ENCODE peak calls at places on chromosomes 2 and 18, in nine cellular contexts. H is fibroblast of lung, L is lung, D is sigmoid colon, T is H9, I is Panc1, W is psoas muscle, K is mesendoderm, C is hepatocyte. E is an unnamed sample. For H3K27me3, the result is how much of the 10 kb centered on the place peaks cover.

GRCh38 chr2:197196737-197197136 is 113.8 kb downstream of the ANKRD44 start:
- DNase-seq in K (peak), L (no peak), D (no peak), W (no peak), H (no peak), C (no peak), I (no peak), T (no peak), E (no peak)

GRCh38 chr2:124241-124880 is 78.1 kb upstream of the FAM110C start:
- DNase-seq in L (no peak), K (peak), D (no peak), W (no peak), H (no peak), I (no peak), T (no peak), C (no peak), E (no peak)

GRCh38 chr2:9258501-9258900 is 51.9 kb downstream of the ASAP2 start:
- DNase-seq in K (no peak), L (no peak), C (no peak), W (no peak), T (no peak), H (no peak), I (no peak), D (no peak), E (no peak)

GRCh38 chr2:12430036-12430795 is 286.5 kb upstream of the TRIB2 start:
- DNase-seq in I (no peak), K (no peak), D (no peak), L (no peak), C (no peak), W (no peak), H (peak), T (no peak), E (no peak)

GRCh38 chr18:55079481-55080350 is 120.5 kb upstream of the CCDC68 start:
- DNase-seq in C (no peak), L (no peak), I (no peak), D (no peak), H (peak), K (no peak), W (peak), T (no peak), E (no peak)

GRCh38 chr2:128275498-128276045 is 43.1 kb downstream of the HS6ST1 start:
- DNase-seq in I (no peak), H (no peak), C (peak), D (peak), L (no peak), W (peak), T (peak), K (no peak), E (no peak)

GRCh38 chr2:80166457-80166856 is 138.1 kb downstream of the LRRTM1 start:
- DNase-seq in W (no peak), L (no peak), T (no peak), I (no peak), K (no peak), H (no peak), C (no peak), D (no peak), E (no peak)

GRCh38 chr2:237892936-237893595 is 33.6 kb downstream of the RAMP1 start:
- DNase-seq in D (peak), W (no peak), I (no peak), C (no peak), L (no peak), T (no peak), H (no peak), K (no peak), E (no peak)

GRCh38 chr2:239732666-239733010 is 292.5 kb downstream of the NDUFA10 start:
- DNase-seq in H (no peak), C (no peak), W (peak), I (no peak), L (no peak), T (no peak), K (no peak), D (peak), E (no peak)

GRCh38 chr2:227460079-227460485 is 11.9 kb upstream of the AGFG1 start:
- DNase-seq in D (no peak), K (no peak), T (no peak), L (no peak), W (no peak), C (no peak), I (no peak), H (peak), E (no peak)

GRCh38 chr2:109374548-109375130 is 239.1 kb downstream of the SEPTIN10 start:
- DNase-seq in L (no peak), T (peak), D (peak), I (no peak), H (no peak), C (no peak), W (no peak), K (no peak), E (no peak)

GRCh38 chr2:225131898-225132297 is 89.6 kb upstream of the DOCK10 start:
- DNase-seq in K (no peak), I (no peak), W (no peak), T (no peak), C (no peak), H (no peak), L (no peak), D (no peak), E (no peak)

GRCh38 chr18:26040051-26040656 is 50.3 kb downstream of the SS18 start:
- DNase-seq in H (no peak), D (no peak), L (no peak), I (no peak), T (no peak), C (no peak), K (no peak), W (no peak), E (no peak)

GRCh38 chr18:616380-616995 is 19.7 kb downstream of the CLUL1 start:
- DNase-seq in C (peak), T (no peak), K (peak), D (no peak), I (no peak), W (no peak), H (peak), L (no peak), E (no peak)

GRCh38 chr18:75211002-75211621 is 515 bp downstream of the TSHZ1 start:
- DNase-seq in C (peak), T (no peak), K (peak), L (no peak), D (no peak), H (no peak), W (peak), I (no peak), E (no peak)

GRCh38 chr18:11504962-11505361 is 104.4 kb upstream of the SLC35G4 start:
- DNase-seq in C (no peak), D (no peak), K (no peak), I (no peak), T (no peak), W (no peak), L (no peak), H (no peak), E (no peak)

GRCh38 chr2:54599914-54600313 is 123.5 kb upstream of the EML6 start:
- DNase-seq in I (no peak), T (no peak), C (no peak), K (no peak), W (peak), H (peak), D (peak), L (peak), E (no peak)

GRCh38 chr2:42171396-42171971 is 2.3 kb downstream of the EML4 start:
- DNase-seq in T (no peak), W (no peak), K (peak), H (peak), D (no peak), C (no peak), I (no peak), L (no peak), E (no peak)

GRCh38 chr18:58484989-58485962 is 143.6 kb downstream of the ALPK2 start:
- DNase-seq in C (peak), K (peak), T (peak), I (no peak), W (no peak), H (no peak), L (no peak), D (peak), E (peak)

GRCh38 chr2:62456721-62457539 is 49.1 kb downstream of the TMEM17 start:
- DNase-seq in W (peak), L (peak), D (peak), K (peak), C (peak), T (peak), H (peak), I (peak), E (peak)

GRCh38 chr2:208280933-208281332 is 14.9 kb downstream of the PIKFYVE start:
- DNase-seq in C (no peak), T (no peak), H (peak), D (no peak), K (no peak), L (no peak), W (no peak), I (no peak), E (no peak)

GRCh38 chr2:226611944-226612318 is 187.7 kb downstream of the IRS1 start:
- DNase-seq in H (peak), C (no peak), D (no peak), T (no peak), I (no peak), W (no peak), L (no peak), K (no peak), E (no peak)

GRCh38 chr2:171862501-171862900 is 31.5 kb downstream of the SLC25A12 start:
- DNase-seq in L (no peak), D (no peak), K (no peak), I (no peak), H (no peak), C (no peak), T (no peak), W (no peak), E (no peak)

GRCh38 chr2:75146903-75147332 is 52.4 kb downstream of the TACR1 start:
- DNase-seq in T (no peak), W (no peak), I (no peak), C (no peak), H (peak), K (no peak), L (peak), D (no peak), E (no peak)

GRCh38 chr2:45259144-45259543 is 249.9 kb upstream of the SIX2 start:
- DNase-seq in K (peak), D (no peak), C (no peak), T (no peak), H (no peak), L (peak), I (no peak), W (no peak), E (no peak)

GRCh38 chr2:187566712-187567111 is 12.5 kb upstream of the TFPI start:
- DNase-seq in K (no peak), L (no peak), T (no peak), H (no peak), I (no peak), D (no peak), W (no peak), C (no peak), E (no peak)

DNA sequence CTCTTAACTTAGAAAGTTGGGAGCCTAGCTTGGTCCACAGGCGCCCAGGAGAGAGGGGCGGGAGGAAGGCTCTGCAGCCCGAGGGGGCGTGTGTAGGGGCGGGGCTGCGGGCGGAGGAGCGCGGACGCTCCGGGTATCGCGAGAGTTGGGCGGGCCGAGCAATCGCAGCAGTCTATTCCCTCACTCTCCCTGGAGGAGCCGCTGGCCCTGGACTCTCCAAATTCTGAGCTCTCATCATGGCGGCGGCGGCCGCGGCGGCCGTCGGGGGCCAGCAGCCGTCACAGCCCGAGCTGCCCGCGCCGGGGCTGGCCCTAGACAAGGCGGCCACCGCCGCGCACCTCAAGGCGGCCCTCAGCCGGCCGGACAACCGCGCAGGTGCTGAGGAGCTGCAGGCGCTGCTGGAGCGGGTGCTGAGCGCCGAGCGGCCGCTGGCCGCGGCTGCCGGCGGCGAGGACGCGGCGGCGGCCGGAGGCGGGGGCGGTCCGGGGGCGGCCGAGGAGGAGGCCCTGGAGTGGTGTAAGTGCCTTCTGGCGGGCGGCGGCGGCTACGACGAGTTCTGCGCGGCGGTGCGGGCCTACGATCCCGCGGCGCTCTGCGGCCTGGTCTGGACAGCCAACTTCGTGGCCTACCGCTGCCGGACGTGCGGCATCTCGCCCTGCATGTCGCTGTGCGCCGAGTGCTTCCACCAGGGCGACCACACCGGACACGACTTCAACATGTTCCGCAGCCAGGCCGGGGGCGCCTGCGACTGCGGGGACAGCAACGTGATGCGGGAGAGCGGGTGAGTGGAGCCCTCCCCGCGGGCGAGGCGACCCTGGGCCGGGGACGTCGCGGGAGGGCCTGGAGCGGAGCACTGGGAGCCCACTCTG is at the start of gene UBR3:
- DNase-seq in T (peak), D (peak), H (peak), I (peak), W (peak), K (peak), L (peak), C (peak), E (peak)
- H3K27ac ChIP-seq in T (no peak), D (peak), H (peak), I (peak), W (peak), K (peak), L (peak), C (peak), E (peak)

GRCh38 chr18:13220326-13220991 is 1.9 kb downstream of the LDLRAD4 start:
- DNase-seq in K (no peak), H (peak), D (no peak), I (no peak), W (no peak), T (no peak), L (no peak), C (peak), E (no peak)
- H3K27me3 ChIP-seq in K (under half), H (under half), D (under half), I (under half), W (under half), T (under half), L (under half), C (under half), E (under half)

DNA sequence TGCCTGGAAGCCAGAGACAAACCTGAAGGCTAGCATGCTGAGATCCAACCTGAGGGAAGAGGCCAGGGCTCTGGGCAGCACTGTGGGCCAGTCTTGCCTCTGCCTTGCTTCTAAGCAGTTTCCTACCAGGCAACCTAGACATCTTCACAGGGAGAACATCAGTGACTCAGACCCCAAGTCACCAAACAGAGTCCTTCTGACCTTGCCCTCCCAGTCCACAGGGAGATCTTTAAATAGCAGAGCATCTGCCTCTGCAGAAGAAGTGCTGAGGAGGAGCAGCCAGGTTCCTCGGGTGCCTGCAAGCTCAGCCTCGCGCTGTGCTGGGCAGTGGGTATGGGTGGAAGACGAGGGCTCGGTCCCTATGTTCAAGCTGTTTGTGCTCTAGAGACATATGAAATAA is 66.7 kb downstream of the BOLA3 start:
- DNase-seq in D (no peak), T (no peak), C (no peak), W (no peak), K (no peak), H (no peak), L (no peak), I (no peak), E (no peak)
- H3K27ac ChIP-seq in D (no peak), T (no peak), C (no peak), W (no peak), K (no peak), H (no peak), L (no peak), I (no peak), E (no peak)

DNA sequence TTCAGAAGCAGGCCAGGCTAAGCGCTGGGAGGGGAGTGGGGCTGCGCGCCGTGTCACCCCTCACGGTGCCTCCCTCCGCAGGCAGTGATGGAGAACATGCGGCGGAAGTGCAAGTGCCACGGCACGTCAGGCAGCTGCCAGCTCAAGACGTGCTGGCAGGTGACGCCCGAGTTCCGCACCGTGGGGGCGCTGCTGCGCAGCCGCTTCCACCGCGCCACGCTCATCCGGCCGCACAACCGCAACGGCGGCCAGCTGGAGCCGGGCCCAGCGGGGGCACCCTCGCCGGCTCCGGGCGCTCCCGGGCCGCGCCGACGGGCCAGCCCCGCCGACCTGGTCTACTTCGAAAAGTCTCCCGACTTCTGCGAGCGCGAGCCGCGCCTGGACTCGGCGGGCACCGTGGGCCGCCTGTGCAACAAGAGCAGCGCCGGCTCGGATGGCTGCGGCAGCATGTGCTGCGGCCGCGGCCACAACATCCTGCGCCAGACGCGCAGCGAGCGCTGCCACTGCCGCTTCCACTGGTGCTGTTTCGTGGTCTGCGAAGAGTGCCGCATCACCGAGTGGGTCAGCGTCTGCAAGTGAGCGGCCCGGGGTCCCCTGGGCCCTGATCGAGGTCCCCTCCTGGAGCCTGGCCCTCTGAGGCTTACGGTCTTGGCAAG is 12.2 kb downstream of the WNT10A start:
- DNase-seq in K (peak), H (peak), L (peak), T (peak), D (no peak), C (peak), W (peak), I (no peak), E (peak)
- H3K27me3 ChIP-seq in K (half or more), H (under half), L (under half), T (half or more), D (half or more), C (half or more), W (under half), I (under half), E (under half)